ENCODE peak calls at places on chromosome 12, in eight cellular contexts. One of them, this sample, is unnamed. For H3K36me3 and H3K4me1, the result is how much of the 10 kb centered on the place peaks cover.

GRCh38 chr12:40622246-40622838 is 69.9 kb upstream of the CNTN1 start:
- DNase-seq in tibial nerve: peak
- DNase-seq in gastrocnemius medialis: no peak
- DNase-seq in testis: peak
- DNase-seq in body of pancreas: peak
- DNase-seq in breast epithelium: peak
- DNase-seq in ovary: peak
- DNase-seq in heart left ventricle: no peak
- DNase-seq in this sample: no peak

GRCh38 chr12:55909513-55909884 is 18.2 kb downstream of the PYM1 start:
- DNase-seq in tibial nerve: no peak
- DNase-seq in gastrocnemius medialis: no peak
- DNase-seq in testis: no peak
- DNase-seq in body of pancreas: no peak
- DNase-seq in breast epithelium: no peak
- DNase-seq in ovary: no peak
- DNase-seq in heart left ventricle: no peak
- DNase-seq in this sample: no peak

GRCh38 chr12:12182926-12183325 is 83.9 kb downstream of the LRP6 start:
- DNase-seq in tibial nerve: no peak
- DNase-seq in gastrocnemius medialis: no peak
- DNase-seq in testis: no peak
- DNase-seq in body of pancreas: no peak
- DNase-seq in breast epithelium: no peak
- DNase-seq in ovary: no peak
- DNase-seq in heart left ventricle: no peak
- DNase-seq in this sample: no peak

GRCh38 chr12:6463858-6464257 is 6.6 kb downstream of the VAMP1 start:
- DNase-seq in tibial nerve: no peak
- DNase-seq in gastrocnemius medialis: no peak
- DNase-seq in testis: no peak
- DNase-seq in body of pancreas: no peak
- DNase-seq in breast epithelium: no peak
- DNase-seq in ovary: no peak
- DNase-seq in heart left ventricle: no peak
- DNase-seq in this sample: no peak

GRCh38 chr12:57380300-57380699 is 50.5 kb downstream of the R3HDM2 start:
- DNase-seq in tibial nerve: no peak
- DNase-seq in gastrocnemius medialis: no peak
- DNase-seq in testis: no peak
- DNase-seq in body of pancreas: no peak
- DNase-seq in breast epithelium: no peak
- DNase-seq in ovary: no peak
- DNase-seq in heart left ventricle: no peak
- DNase-seq in this sample: no peak

GRCh38 chr12:13156277-13156676 is 40.2 kb upstream of the EMP1 start:
- DNase-seq in tibial nerve: no peak
- DNase-seq in gastrocnemius medialis: no peak
- DNase-seq in testis: no peak
- DNase-seq in body of pancreas: no peak
- DNase-seq in breast epithelium: no peak
- DNase-seq in ovary: no peak
- DNase-seq in heart left ventricle: no peak
- DNase-seq in this sample: no peak

GRCh38 chr12:34600592-34601462 is 578.5 kb downstream of the ALG10 start:
- DNase-seq in tibial nerve: no peak
- DNase-seq in gastrocnemius medialis: peak
- DNase-seq in testis: no peak
- DNase-seq in body of pancreas: no peak
- DNase-seq in breast epithelium: no peak
- DNase-seq in ovary: peak
- DNase-seq in heart left ventricle: peak
- DNase-seq in this sample: no peak

GRCh38 chr12:43288666-43289065 is 263.3 kb downstream of the ADAMTS20 start:
- DNase-seq in tibial nerve: no peak
- DNase-seq in gastrocnemius medialis: no peak
- DNase-seq in testis: no peak
- DNase-seq in body of pancreas: no peak
- DNase-seq in breast epithelium: no peak
- DNase-seq in ovary: no peak
- DNase-seq in heart left ventricle: no peak
- DNase-seq in this sample: no peak

GRCh38 chr12:120225852-120226640 is 25.1 kb upstream of the RPLP0 start:
- DNase-seq in tibial nerve: no peak
- DNase-seq in gastrocnemius medialis: peak
- DNase-seq in testis: no peak
- DNase-seq in body of pancreas: no peak
- DNase-seq in breast epithelium: no peak
- DNase-seq in ovary: no peak
- DNase-seq in heart left ventricle: peak
- DNase-seq in this sample: no peak

GRCh38 chr12:77594386-77594785 is 236.3 kb upstream of the NAV3 start:
- DNase-seq in tibial nerve: no peak
- DNase-seq in gastrocnemius medialis: no peak
- DNase-seq in testis: no peak
- DNase-seq in body of pancreas: no peak
- DNase-seq in breast epithelium: no peak
- DNase-seq in ovary: no peak
- DNase-seq in heart left ventricle: no peak
- DNase-seq in this sample: no peak

DNA sequence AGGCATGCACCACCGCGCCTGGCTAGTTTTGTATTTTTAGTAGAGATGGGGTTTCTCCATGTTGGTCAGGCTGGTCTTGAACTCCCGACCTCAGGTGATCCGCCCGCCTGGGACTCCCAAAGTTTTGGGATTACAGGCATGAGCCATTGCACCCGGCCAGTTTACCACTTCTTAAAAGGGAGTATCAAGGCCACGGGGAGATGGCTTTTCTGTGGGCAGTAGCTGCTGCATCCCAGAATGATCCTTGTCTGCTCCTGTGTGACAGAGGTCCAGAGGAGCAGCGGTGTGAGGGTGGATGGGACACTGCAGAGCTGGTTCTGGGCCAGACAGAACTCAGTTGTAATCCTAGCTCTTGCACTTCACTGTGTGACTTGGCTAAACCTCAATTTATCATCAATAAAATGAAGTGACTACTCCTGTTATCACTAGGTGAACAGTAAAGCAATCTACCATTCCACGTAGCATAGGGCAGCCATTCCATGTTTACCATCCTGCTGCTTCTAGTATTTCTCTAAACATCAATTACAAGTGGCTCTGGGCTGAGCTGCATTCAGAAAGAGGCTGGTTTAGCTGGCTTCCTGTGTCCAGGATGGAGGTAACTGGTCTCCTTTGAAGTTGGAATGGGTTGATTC is 3.0 kb upstream of the NPFF start:
- DNase-seq in tibial nerve: no peak
- DNase-seq in gastrocnemius medialis: no peak
- DNase-seq in testis: no peak
- DNase-seq in body of pancreas: no peak
- DNase-seq in breast epithelium: no peak
- DNase-seq in ovary: no peak
- DNase-seq in heart left ventricle: no peak
- DNase-seq in this sample: no peak
- H3K36me3 ChIP-seq in tibial nerve: half or more
- H3K36me3 ChIP-seq in gastrocnemius medialis: under half
- H3K36me3 ChIP-seq in testis: under half
- H3K36me3 ChIP-seq in body of pancreas: under half
- H3K36me3 ChIP-seq in breast epithelium: under half
- H3K36me3 ChIP-seq in ovary: under half
- H3K36me3 ChIP-seq in heart left ventricle: under half
- H3K36me3 ChIP-seq in this sample: under half

DNA sequence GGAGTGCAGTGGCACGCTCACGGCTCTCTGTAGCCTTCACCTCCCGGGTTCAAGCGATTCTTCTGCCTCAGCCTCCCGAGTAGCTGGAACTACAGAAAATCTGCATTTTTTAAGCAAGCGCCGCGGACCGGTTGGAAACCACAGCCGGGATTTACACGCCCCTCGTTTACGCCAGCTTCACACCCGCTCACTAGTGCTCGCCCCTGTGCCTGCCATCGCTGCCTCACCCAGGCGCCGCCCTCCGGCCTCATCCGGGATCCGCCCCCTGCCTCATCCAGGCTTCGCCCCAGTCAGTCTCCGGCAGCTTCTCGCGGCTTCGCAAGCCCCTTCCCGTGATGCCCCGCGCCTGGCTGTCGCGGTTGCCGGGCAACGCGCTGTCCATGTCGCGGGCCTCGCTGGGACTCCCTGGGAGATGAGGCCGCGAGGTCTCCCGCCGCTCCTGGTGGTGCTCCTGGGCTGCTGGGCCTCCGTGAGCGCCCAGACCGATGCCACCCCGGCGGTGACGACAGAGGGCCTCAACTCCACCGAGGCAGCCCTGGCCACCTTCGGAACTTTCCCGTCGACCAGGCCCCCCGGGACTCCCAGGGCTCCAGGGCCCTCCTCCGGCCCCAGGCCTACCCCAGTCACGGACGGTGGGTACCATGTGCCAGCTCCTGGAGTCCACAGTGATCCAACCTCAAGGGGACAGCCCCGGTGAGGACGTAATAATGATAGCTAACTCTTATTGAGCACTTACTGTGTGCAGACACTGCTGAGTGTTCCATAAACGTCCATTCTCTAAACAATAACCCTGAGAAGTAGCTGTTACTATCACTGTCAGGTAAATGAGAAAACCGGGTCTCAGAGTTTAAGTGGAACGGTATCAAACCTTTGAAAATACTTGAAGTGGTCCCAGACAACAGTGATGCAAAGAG is at the start of gene TCTN1:
- DNase-seq in tibial nerve: peak
- DNase-seq in gastrocnemius medialis: peak
- DNase-seq in testis: peak
- DNase-seq in body of pancreas: peak
- DNase-seq in breast epithelium: peak
- DNase-seq in ovary: peak
- DNase-seq in heart left ventricle: peak
- DNase-seq in this sample: peak
- TF ChIP-seq POLR2A in tibial nerve: peak
- TF ChIP-seq POLR2A in gastrocnemius medialis: peak
- TF ChIP-seq POLR2A in testis: peak
- TF ChIP-seq POLR2A in body of pancreas: peak
- TF ChIP-seq POLR2A in breast epithelium: peak
- TF ChIP-seq POLR2A in ovary: peak
- TF ChIP-seq POLR2A in heart left ventricle: no peak
- TF ChIP-seq POLR2A in this sample: no peak

GRCh38 chr12:54005531-54005852 is 3.3 kb upstream of the HOXC8 start:
- DNase-seq in tibial nerve: no peak
- DNase-seq in gastrocnemius medialis: no peak
- DNase-seq in testis: no peak
- DNase-seq in body of pancreas: no peak
- DNase-seq in breast epithelium: no peak
- DNase-seq in ovary: no peak
- DNase-seq in heart left ventricle: no peak
- DNase-seq in this sample: no peak
- H3K4me1 ChIP-seq in tibial nerve: under half
- H3K4me1 ChIP-seq in gastrocnemius medialis: under half
- H3K4me1 ChIP-seq in testis: under half
- H3K4me1 ChIP-seq in body of pancreas: under half
- H3K4me1 ChIP-seq in breast epithelium: under half
- H3K4me1 ChIP-seq in ovary: under half
- H3K4me1 ChIP-seq in heart left ventricle: under half
- H3K4me1 ChIP-seq in this sample: under half

GRCh38 chr12:68870443-68870842 is 62.5 kb downstream of the MDM2 start:
- DNase-seq in tibial nerve: no peak
- DNase-seq in gastrocnemius medialis: no peak
- DNase-seq in testis: no peak
- DNase-seq in body of pancreas: no peak
- DNase-seq in breast epithelium: no peak
- DNase-seq in ovary: no peak
- DNase-seq in heart left ventricle: no peak
- DNase-seq in this sample: no peak
- H3K36me3 ChIP-seq in tibial nerve: under half
- H3K36me3 ChIP-seq in gastrocnemius medialis: under half
- H3K36me3 ChIP-seq in testis: under half
- H3K36me3 ChIP-seq in body of pancreas: under half
- H3K36me3 ChIP-seq in breast epithelium: under half
- H3K36me3 ChIP-seq in ovary: under half
- H3K36me3 ChIP-seq in heart left ventricle: under half
- H3K36me3 ChIP-seq in this sample: under half

This sample was measured in esophagus squamous epithelium.